ENCODE peak calls at places on chromosomes 2 and 18, in five cellular contexts. M is HFF-Myc; A is endodermal cell; O is HT1080; I is stimulated activated CD4-positive, alpha-beta T cell treated with anti-CD3 and anti-CD28 coated beads, Interleukin-4, amount 100 ng/mL, for 48 hours. H is an unnamed sample.

GRCh38 chr18:31643003-31643402 is 41.4 kb downstream of the B4GALT6 start:
- DNase-seq in M (no peak), A (no peak), O (no peak), I (no peak), H (peak)

GRCh38 chr2:9681427-9681817 is 50.6 kb upstream of the YWHAQ start:
- DNase-seq in M (no peak), A (no peak), O (no peak), I (no peak), H (no peak)

GRCh38 chr2:113930448-113930847 is 40.6 kb downstream of the ACTR3 start:
- DNase-seq in M (no peak), A (no peak), O (no peak), I (no peak), H (no peak)

GRCh38 chr2:40877734-40878288 is 425.9 kb upstream of the SLC8A1 start:
- DNase-seq in M (no peak), A (no peak), O (no peak), I (no peak), H (no peak)

GRCh38 chr2:12717191-12717987 is 653 bp downstream of the TRIB2 start:
- DNase-seq in M (no peak), A (peak), O (peak), I (peak), H (peak)

GRCh38 chr18:50973367-50974126 is 5.7 kb downstream of the ELAC1 start:
- DNase-seq in M (no peak), A (no peak), O (peak), I (no peak), H (peak)

GRCh38 chr2:191350826-191351225 is 105.6 kb downstream of the MYO1B start:
- DNase-seq in M (no peak), A (no peak), O (peak), I (no peak), H (no peak)

GRCh38 chr2:165275932-165276331 is 36.7 kb downstream of the SCN2A start:
- DNase-seq in M (no peak), A (no peak), O (no peak), I (no peak), H (no peak)

GRCh38 chr18:36275561-36275960 is 22.0 kb upstream of the FHOD3 start:
- DNase-seq in M (no peak), A (no peak), O (no peak), I (no peak), H (no peak)